ENCODE peak calls at places on chromosomes 1 and 21, in six cellular contexts. C is GM12878, T is H1, V is SK-N-SH, O is K562, Y is HepG2. N is an unnamed sample.

GRCh38 chr1:192858456-192858855 is 49.6 kb downstream of the RGS2 start:
- DNase-seq in O (no peak), V (no peak), T (no peak), C (no peak), Y (no peak), N (no peak)

GRCh38 chr1:171644805-171645483 is 7.5 kb downstream of the MYOC start:
- DNase-seq in T (peak), C (peak), O (peak), V (peak), Y (peak), N (peak)

GRCh38 chr1:32798679-32799416 is 18.3 kb downstream of the YARS1 start:
- DNase-seq in Y (no peak), O (no peak), T (no peak), C (peak), V (peak), N (no peak)

GRCh38 chr1:200154069-200154767 is 126.7 kb downstream of the NR5A2 start:
- DNase-seq in O (peak), Y (no peak), V (no peak), T (no peak), C (peak), N (peak)

GRCh38 chr1:179194068-179194537 is 35.4 kb downstream of the ABL2 start:
- DNase-seq in C (no peak), V (no peak), O (no peak), T (no peak), Y (no peak), N (no peak)

GRCh38 chr1:64471724-64472276 is 1.9 kb downstream of the CACHD1 start:
- DNase-seq in C (no peak), O (no peak), V (no peak), Y (no peak), T (no peak), N (peak)

GRCh38 chr21:33402011-33402979 is 918 bp upstream of the IFNGR2 start:
- DNase-seq in T (no peak), C (no peak), Y (no peak), V (peak), O (peak), N (peak)

GRCh38 chr21:46605759-46606426 is 1.0 kb upstream of the S100B start:
- DNase-seq in C (peak), Y (no peak), O (peak), T (no peak), V (no peak), N (no peak)

GRCh38 chr1:230186874-230187273 is 119.8 kb downstream of the GALNT2 start:
- DNase-seq in V (no peak), O (no peak), T (no peak), C (no peak), Y (no peak), N (no peak)

GRCh38 chr1:115063238-115063901 is 25.9 kb downstream of the TSPAN2 start:
- DNase-seq in Y (no peak), O (no peak), V (no peak), C (no peak), T (no peak), N (no peak)

GRCh38 chr1:156903328-156904091 is 10.0 kb downstream of the PEAR1 start:
- DNase-seq in O (no peak), C (no peak), Y (no peak), V (no peak), T (no peak), N (no peak)

GRCh38 chr1:30977105-30977504 is 68.5 kb upstream of the SDC3 start:
- DNase-seq in V (no peak), C (no peak), Y (peak), O (no peak), T (no peak), N (peak)

GRCh38 chr1:36856126-36856525 is 178.2 kb downstream of the GRIK3 start:
- DNase-seq in T (peak), Y (no peak), C (no peak), V (no peak), O (no peak), N (no peak)

GRCh38 chr1:6889875-6890480 is 104.7 kb downstream of the CAMTA1 start:
- DNase-seq in C (no peak), V (peak), Y (peak), O (peak), T (no peak), N (peak)

GRCh38 chr1:31295874-31296485 is 608 bp downstream of the SNRNP40 start:
- DNase-seq in V (no peak), C (no peak), T (no peak), O (no peak), Y (no peak), N (no peak)

GRCh38 chr1:152743371-152744145 is 14.3 kb upstream of the KPRP start:
- DNase-seq in O (no peak), V (no peak), T (no peak), Y (no peak), C (no peak), N (peak)

GRCh38 chr1:81876901-81877750 is 76.4 kb downstream of the ADGRL2 start:
- DNase-seq in O (no peak), C (no peak), Y (no peak), V (no peak), T (no peak), N (peak)

GRCh38 chr1:102852583-102852982 is 255.7 kb downstream of the COL11A1 start:
- DNase-seq in Y (no peak), C (no peak), V (peak), T (no peak), O (no peak), N (peak)

GRCh38 chr1:224294775-224295174 is 35.2 kb downstream of the NVL start:
- DNase-seq in T (no peak), Y (no peak), V (no peak), O (no peak), C (no peak), N (no peak)

GRCh38 chr1:11825131-11825530 is 19.1 kb downstream of the CLCN6 start:
- DNase-seq in V (no peak), C (no peak), O (no peak), T (no peak), Y (no peak), N (no peak)

GRCh38 chr1:6623269-6623965 is 1.3 kb upstream of the THAP3 start:
- DNase-seq in C (no peak), V (no peak), T (no peak), O (no peak), Y (no peak), N (no peak)

GRCh38 chr1:179369751-179370341 is 4.1 kb downstream of the AXDND1 start:
- DNase-seq in O (peak), V (peak), T (peak), Y (peak), C (peak), N (peak)

GRCh38 chr1:93620841-93621210 is 60.8 kb downstream of the BCAR3 start:
- DNase-seq in Y (no peak), C (no peak), T (no peak), V (no peak), O (peak), N (no peak)

GRCh38 chr1:41876533-41877445 is 41.9 kb downstream of the HIVEP3 start:
- DNase-seq in Y (no peak), C (no peak), O (no peak), T (no peak), V (no peak), N (peak)

GRCh38 chr1:71089536-71090270 is 8.9 kb upstream of the ZRANB2 start:
- DNase-seq in Y (no peak), T (no peak), C (no peak), V (no peak), O (no peak), N (peak)

GRCh38 chr1:171468120-171468790 is 17.1 kb upstream of the PRRC2C start:
- DNase-seq in V (no peak), T (no peak), Y (no peak), C (no peak), O (no peak), N (peak)

GRCh38 chr21:42112857-42113256 is 41.7 kb downstream of the UMODL1 start:
- DNase-seq in T (no peak), V (no peak), O (no peak), Y (no peak), C (no peak), N (peak)

DNA sequence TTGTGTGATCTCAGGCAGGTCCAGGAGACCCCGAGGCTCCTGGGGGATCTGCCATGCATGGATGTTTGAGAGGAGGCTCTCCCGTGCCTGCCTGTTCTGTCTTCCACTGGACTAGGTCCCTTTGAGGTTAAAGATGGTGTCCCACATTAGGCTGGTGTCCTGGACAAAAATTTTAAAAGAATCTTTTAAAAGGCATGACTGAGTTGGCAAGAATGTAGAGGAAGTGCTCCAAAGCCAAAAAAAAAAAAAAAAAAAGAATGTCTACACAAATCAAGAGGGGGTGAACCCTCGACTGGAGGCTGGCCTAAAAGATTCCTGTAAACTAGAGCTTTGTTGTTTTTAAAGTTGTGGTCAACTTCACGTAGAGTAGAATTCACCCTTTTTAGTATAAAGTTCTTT is 36.4 kb upstream of the PADI1 start:
- DNase-seq in O (no peak), C (no peak), V (no peak), T (no peak), Y (no peak), N (peak)
- H3K9ac ChIP-seq in O (no peak), C (no peak), V (peak), T (no peak), Y (no peak), N (peak)

GRCh38 chr1:17046043-17046657 is 7.7 kb downstream of the SDHB start:
- DNase-seq in V (peak), C (no peak), T (no peak), O (peak), Y (peak), N (peak)
- TF ChIP-seq RFX5 in V (no peak), C (no peak), T (no peak), O (no peak), Y (no peak), N (no peak)

GRCh38 chr1:203175237-203176181 is at the start of gene MYBPH:
- DNase-seq in Y (no peak), C (no peak), O (no peak), V (no peak), T (no peak), N (no peak)
- H3K9ac ChIP-seq in Y (no peak), C (no peak), O (no peak), V (no peak), T (no peak), N (no peak)

GRCh38 chr1:155206891-155207577 is 663 bp downstream of the THBS3 start:
- DNase-seq in C (no peak), T (peak), Y (peak), V (peak), O (peak), N (peak)
- TF ChIP-seq RFX5 in C (no peak), T (no peak), Y (no peak), V (no peak), O (no peak), N (no peak)

GRCh38 chr1:213940947-213941346 is 46.8 kb upstream of the PROX1 start:
- DNase-seq in O (no peak), T (no peak), Y (no peak), C (no peak), V (no peak), N (no peak)
- H3K9ac ChIP-seq in O (no peak), T (no peak), Y (no peak), C (no peak), V (no peak), N (no peak)

GRCh38 chr1:213481395-213481794 is 430.4 kb downstream of the RPS6KC1 start:
- DNase-seq in O (no peak), V (no peak), T (no peak), C (no peak), Y (no peak), N (no peak)

GRCh38 chr1:213486488-213486887 is 435.4 kb downstream of the RPS6KC1 start:
- DNase-seq in Y (no peak), V (no peak), O (no peak), T (no peak), C (no peak), N (no peak)

GRCh38 chr1:213484758-213485157 is 433.7 kb downstream of the RPS6KC1 start:
- DNase-seq in O (no peak), T (no peak), C (no peak), Y (no peak), V (no peak), N (no peak)

GRCh38 chr1:213484333-213484732 is 433.3 kb downstream of the RPS6KC1 start:
- DNase-seq in C (no peak), T (no peak), O (no peak), V (no peak), Y (no peak), N (no peak)
- TF ChIP-seq RFX5 in C (no peak), T (no peak), O (no peak), V (no peak), Y (no peak), N (no peak)

DNA sequence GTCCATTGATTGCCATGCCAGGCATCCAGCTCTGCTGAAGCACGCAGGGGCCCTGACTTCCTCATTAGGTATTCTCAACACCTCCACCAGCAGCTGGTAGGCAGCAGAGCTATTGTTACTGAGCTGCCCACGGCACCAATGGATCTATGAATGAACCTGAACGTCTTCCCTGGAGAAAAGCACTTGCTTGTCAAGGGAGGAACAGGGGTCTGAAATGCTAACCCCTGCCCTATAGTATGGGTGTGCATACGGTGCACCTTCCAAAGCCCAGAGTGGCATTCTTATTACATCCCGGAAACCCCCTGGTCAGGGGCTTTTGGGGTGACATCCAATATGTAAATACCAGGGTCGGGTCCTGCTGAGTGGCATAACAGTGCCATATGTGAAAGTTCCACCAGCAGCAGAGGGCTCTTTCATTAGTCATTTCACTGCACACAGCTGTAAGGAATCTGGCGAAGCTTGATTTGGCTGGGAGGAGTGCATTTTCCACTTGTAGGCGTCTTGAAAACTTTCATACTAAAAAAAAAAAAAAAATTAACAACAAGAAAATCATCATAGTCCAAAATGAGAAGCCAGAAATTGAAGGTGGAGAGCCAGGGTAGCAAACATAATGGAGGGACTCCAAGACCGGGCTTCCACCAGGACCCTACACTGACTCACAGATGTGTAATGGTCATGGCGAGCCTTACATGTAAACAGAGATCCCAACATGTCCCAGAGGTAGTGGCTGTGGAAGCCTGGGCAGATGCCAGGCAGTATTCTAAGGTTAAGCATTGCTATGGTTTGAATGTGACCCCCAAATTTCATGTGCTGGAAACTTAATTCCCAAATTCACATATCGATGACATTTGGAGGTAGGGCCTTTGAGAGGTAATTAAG is 58.8 kb upstream of the PRDX6 start:
- DNase-seq in O (no peak), C (peak), V (no peak), Y (no peak), T (no peak), N (peak)
- H3K9ac ChIP-seq in O (no peak), C (peak), V (no peak), Y (no peak), T (no peak), N (no peak)

GRCh38 chr1:226409392-226409791 is 1.5 kb upstream of the PARP1 start:
- DNase-seq in T (no peak), C (no peak), V (no peak), Y (no peak), O (no peak), N (no peak)
- TF ChIP-seq RFX5 in T (no peak), C (no peak), V (no peak), Y (no peak), O (no peak), N (no peak)

N was measured in IMR-90.